ENCODE peak calls at places on chromosomes 1 and 21, in ten cellular contexts. P is fibroblast of mammary gland, S is foreskin keratinocyte, T is H9, Q is GM20000, X is GM23338, B is AG04450, I is testis, L is fibroblast of the aortic adventitia, A is fibroblast of pulmonary artery. R is an unnamed sample.

GRCh38 chr1:19073311-19074186 is 117.1 kb upstream of the IFFO2 start:
- DNase-seq in I (peak; percentile 57), Q (no peak), B (no peak), T (no peak), A (no peak), S (no peak), P (no peak), X (no peak), L (no peak), R (no peak)

GRCh38 chr1:194466706-194467105 is 1280.3 kb upstream of the B3GALT2 start:
- DNase-seq in S (no peak), Q (no peak), B (no peak), A (peak; percentile 3), T (no peak), P (no peak), I (no peak), L (no peak), X (peak; percentile 39), R (peak; percentile 4)

GRCh38 chr1:110682898-110683297 is 8.2 kb upstream of the KCNA3 start:
- DNase-seq in A (no peak), X (no peak), I (no peak), S (no peak), B (no peak), T (no peak), L (no peak), Q (no peak), P (no peak), R (no peak)

GRCh38 chr1:210681158-210681557 is 352.5 kb downstream of the HHAT start:
- DNase-seq in X (no peak), A (no peak), S (no peak), P (no peak), I (no peak), Q (no peak), T (no peak), L (no peak), B (no peak), R (no peak)

GRCh38 chr21:31459457-31459856 is 115.4 kb upstream of the TIAM1 start:
- DNase-seq in Q (no peak), B (no peak), A (no peak), S (no peak), I (peak; percentile 36), T (peak; percentile 43), P (no peak), X (peak; percentile 66), L (no peak), R (no peak)

GRCh38 chr1:41623736-41624135 is 139.3 kb upstream of the EDN2 start:
- DNase-seq in Q (no peak), X (no peak), L (no peak), A (no peak), I (no peak), S (no peak), B (no peak), P (no peak), T (peak; percentile 12), R (no peak)

GRCh38 chr21:33211732-33212131 is 18.0 kb upstream of the IFNAR2 start:
- DNase-seq in S (no peak), X (no peak), I (no peak), L (no peak), T (no peak), A (no peak), Q (no peak), P (no peak), B (no peak), R (no peak)

GRCh38 chr1:165492845-165493244 is 47.9 kb upstream of the RXRG start:
- DNase-seq in Q (no peak), S (no peak), P (no peak), L (no peak), I (no peak), T (no peak), A (no peak), B (no peak), X (no peak), R (no peak)

GRCh38 chr1:246306415-246307037 is 200.6 kb downstream of the SMYD3 start:
- DNase-seq in Q (no peak), P (peak; percentile 30), A (peak; percentile 52), S (no peak), X (peak; percentile 20), B (no peak), T (no peak), I (no peak), L (no peak), R (no peak)

GRCh38 chr1:53549287-53549686 is 90.1 kb downstream of the DMRTB1 start:
- DNase-seq in B (no peak), I (no peak), X (no peak), L (no peak), P (no peak), A (no peak), S (no peak), Q (no peak), T (no peak), R (no peak)

GRCh38 chr1:32876341-32877210 is 5.9 kb upstream of the FNDC5 start:
- DNase-seq in Q (peak; percentile 84), T (peak; percentile 74), A (peak; percentile 49), X (peak; percentile 72), P (peak; percentile 41), S (no peak), B (no peak), L (peak; percentile 43), I (peak; percentile 83), R (peak; percentile 34)

GRCh38 chr1:89516055-89516454 is 8.6 kb upstream of the LRRC8B start:
- DNase-seq in Q (no peak), B (no peak), L (peak; percentile 33), X (no peak), T (no peak), A (peak; percentile 51), P (peak; percentile 92), I (no peak), S (peak; percentile 80), R (peak; percentile 73)

GRCh38 chr1:171457412-171457811 is 27.9 kb upstream of the PRRC2C start:
- DNase-seq in L (peak; percentile 44), S (peak; percentile 58), X (no peak), P (peak; percentile 81), Q (no peak), I (no peak), A (peak; percentile 53), T (no peak), B (peak; percentile 4), R (no peak)

GRCh38 chr1:189429610-189430009 is 1048.1 kb downstream of the BRINP3 start:
- DNase-seq in X (peak; percentile 90), S (peak; percentile 13), L (peak; percentile 58), I (no peak), B (peak; percentile 11), A (peak; percentile 70), Q (peak; percentile 22), T (peak; percentile 38), P (peak; percentile 0), R (no peak)

GRCh38 chr1:31959941-31960340 is 21.8 kb upstream of the PTP4A2 start:
- DNase-seq in I (no peak), X (no peak), P (no peak), B (no peak), A (no peak), Q (no peak), T (no peak), L (no peak), S (no peak), R (no peak)

GRCh38 chr1:233241782-233242181 is 53.7 kb downstream of the PCNX2 start:
- DNase-seq in Q (no peak), P (no peak), T (no peak), L (no peak), S (no peak), X (no peak), I (no peak), A (no peak), B (no peak), R (no peak)

GRCh38 chr1:183609313-183609712 is 19.1 kb upstream of the NCF2 start:
- DNase-seq in P (peak; percentile 84), X (peak; percentile 31), B (no peak), L (peak; percentile 90), T (no peak), I (peak; percentile 73), A (peak; percentile 72), S (peak; percentile 84), Q (peak; percentile 45), R (peak; percentile 81)

GRCh38 chr1:84291882-84292655 is 9.4 kb upstream of the SAMD13 start:
- DNase-seq in B (no peak), Q (no peak), X (no peak), A (no peak), P (no peak), L (no peak), S (no peak), T (no peak), I (no peak), R (no peak)
- TF ChIP-seq CTCF in B (no peak), Q (no peak), X (no peak), A (no peak), P (no peak), L (no peak), S (no peak), T (no peak), I (no peak), R (no peak)

GRCh38 chr1:9378801-9379200 is 86.1 kb downstream of the SPSB1 start:
- DNase-seq in X (no peak), Q (no peak), I (no peak), B (no peak), T (no peak), S (no peak), A (no peak), L (no peak), P (no peak), R (no peak)
- TF ChIP-seq CTCF in X (no peak), Q (no peak), I (no peak), B (no peak), T (no peak), S (peak; percentile 7), A (no peak), L (no peak), P (no peak), R (peak; percentile 14)

GRCh38 chr1:230798491-230798890 is 51.3 kb downstream of the CAPN9 start:
- DNase-seq in Q (no peak), P (no peak), T (no peak), L (no peak), I (no peak), A (no peak), B (no peak), S (no peak), X (no peak), R (no peak)
- TF ChIP-seq CTCF in Q (no peak), P (no peak), T (no peak), L (no peak), I (no peak), A (no peak), B (no peak), S (no peak), X (no peak), R (no peak)

GRCh38 chr1:24159366-24159765 is 16.4 kb upstream of the IL22RA1 start:
- DNase-seq in I (no peak), Q (no peak), L (no peak), X (no peak), T (no peak), B (no peak), P (no peak), S (no peak), A (no peak), R (no peak)

GRCh38 chr1:24156542-24157260 is 13.8 kb upstream of the IL22RA1 start:
- DNase-seq in X (no peak), T (no peak), Q (no peak), B (no peak), P (no peak), S (no peak), I (no peak), A (no peak), L (no peak), R (no peak)

GRCh38 chr1:24161270-24161669 is 18.3 kb upstream of the IL22RA1 start:
- DNase-seq in L (no peak), A (no peak), X (no peak), S (peak; percentile 48), P (no peak), I (no peak), T (no peak), B (no peak), Q (no peak), R (no peak)

GRCh38 chr1:24155011-24155782 is 12.3 kb upstream of the IL22RA1 start:
- DNase-seq in I (no peak), T (peak; percentile 61), Q (peak; percentile 53), A (no peak), B (no peak), P (no peak), S (peak; percentile 66), L (no peak), X (peak; percentile 78), R (no peak)

GRCh38 chr1:24157921-24158481 is 15.1 kb upstream of the IL22RA1 start:
- DNase-seq in A (peak; percentile 9), Q (no peak), P (peak; percentile 6), X (peak; percentile 59), B (no peak), S (no peak), L (peak; percentile 10), T (no peak), I (no peak), R (no peak)
- TF ChIP-seq CTCF in A (peak; percentile 24), Q (no peak), P (peak; percentile 21), X (peak; percentile 25), B (peak; percentile 42), S (peak; percentile 28), L (peak; percentile 16), T (peak; percentile 54), I (peak; percentile 8), R (peak; percentile 59)